ENCODE peak calls at places on chromosomes 1 and 21, in eight cellular contexts. One of them, this sample, is unnamed.

GRCh38 chr1:163069142-163069541 is at the start of gene RGS4:
- DNase-seq in cardiac muscle cell: peak; percentile 85
- DNase-seq in stromal cell of bone marrow: peak; percentile 95
- DNase-seq in ureter: peak; percentile 62
- DNase-seq in stimulated activated effector memory CD8-positive, alpha-beta T cell treated with anti-CD3 and anti-CD28 coated beads, Interleukin-12 subunit alpha, Interleukin-12 subunit beta, amount 100 ng/mL, for 72 hours: no peak
- DNase-seq in NCI-H2081: peak; percentile 95
- DNase-seq in globus pallidus: no peak
- DNase-seq in type B pancreatic cell: peak; percentile 73
- DNase-seq in this sample: peak; percentile 61

GRCh38 chr21:42124081-42124480 is 53.0 kb downstream of the UMODL1 start:
- DNase-seq in cardiac muscle cell: no peak
- DNase-seq in stromal cell of bone marrow: no peak
- DNase-seq in ureter: no peak
- DNase-seq in stimulated activated effector memory CD8-positive, alpha-beta T cell treated with anti-CD3 and anti-CD28 coated beads, Interleukin-12 subunit alpha, Interleukin-12 subunit beta, amount 100 ng/mL, for 72 hours: no peak
- DNase-seq in NCI-H2081: no peak
- DNase-seq in globus pallidus: no peak
- DNase-seq in type B pancreatic cell: no peak
- DNase-seq in this sample: no peak

GRCh38 chr21:33403786-33404571 is 766 bp downstream of the IFNGR2 start:
- DNase-seq in cardiac muscle cell: peak; percentile 69
- DNase-seq in stromal cell of bone marrow: no peak
- DNase-seq in ureter: peak; percentile 69
- DNase-seq in stimulated activated effector memory CD8-positive, alpha-beta T cell treated with anti-CD3 and anti-CD28 coated beads, Interleukin-12 subunit alpha, Interleukin-12 subunit beta, amount 100 ng/mL, for 72 hours: no peak
- DNase-seq in NCI-H2081: peak; percentile 31
- DNase-seq in globus pallidus: no peak
- DNase-seq in type B pancreatic cell: peak; percentile 79
- DNase-seq in this sample: peak; percentile 78

GRCh38 chr21:46145840-46146691 is 9.3 kb downstream of the FTCD start:
- DNase-seq in cardiac muscle cell: no peak
- DNase-seq in stromal cell of bone marrow: no peak
- DNase-seq in ureter: no peak
- DNase-seq in stimulated activated effector memory CD8-positive, alpha-beta T cell treated with anti-CD3 and anti-CD28 coated beads, Interleukin-12 subunit alpha, Interleukin-12 subunit beta, amount 100 ng/mL, for 72 hours: no peak
- DNase-seq in NCI-H2081: no peak
- DNase-seq in globus pallidus: no peak
- DNase-seq in type B pancreatic cell: no peak
- DNase-seq in this sample: no peak

GRCh38 chr1:8858112-8858668 is 20.3 kb downstream of the ENO1 start:
- DNase-seq in cardiac muscle cell: peak; percentile 60
- DNase-seq in stromal cell of bone marrow: peak; percentile 75
- DNase-seq in ureter: no peak
- DNase-seq in stimulated activated effector memory CD8-positive, alpha-beta T cell treated with anti-CD3 and anti-CD28 coated beads, Interleukin-12 subunit alpha, Interleukin-12 subunit beta, amount 100 ng/mL, for 72 hours: no peak
- DNase-seq in NCI-H2081: no peak
- DNase-seq in globus pallidus: no peak
- DNase-seq in type B pancreatic cell: no peak
- DNase-seq in this sample: no peak

GRCh38 chr1:41917835-41918449 is 780 bp downstream of the HIVEP3 start:
- DNase-seq in cardiac muscle cell: peak; percentile 72
- DNase-seq in stromal cell of bone marrow: no peak
- DNase-seq in ureter: no peak
- DNase-seq in stimulated activated effector memory CD8-positive, alpha-beta T cell treated with anti-CD3 and anti-CD28 coated beads, Interleukin-12 subunit alpha, Interleukin-12 subunit beta, amount 100 ng/mL, for 72 hours: peak; percentile 73
- DNase-seq in NCI-H2081: peak; percentile 72
- DNase-seq in globus pallidus: peak; percentile 31
- DNase-seq in type B pancreatic cell: no peak
- DNase-seq in this sample: no peak

GRCh38 chr1:180540697-180541594 is 17.8 kb upstream of the OVAAL start:
- DNase-seq in cardiac muscle cell: no peak
- DNase-seq in stromal cell of bone marrow: no peak
- DNase-seq in ureter: no peak
- DNase-seq in stimulated activated effector memory CD8-positive, alpha-beta T cell treated with anti-CD3 and anti-CD28 coated beads, Interleukin-12 subunit alpha, Interleukin-12 subunit beta, amount 100 ng/mL, for 72 hours: no peak
- DNase-seq in NCI-H2081: no peak
- DNase-seq in globus pallidus: no peak
- DNase-seq in type B pancreatic cell: no peak
- DNase-seq in this sample: peak; percentile 67

GRCh38 chr21:10273196-10273595 is 248.2 kb upstream of the TPTE start:
- DNase-seq in cardiac muscle cell: no peak
- DNase-seq in stromal cell of bone marrow: no peak
- DNase-seq in ureter: no peak
- DNase-seq in stimulated activated effector memory CD8-positive, alpha-beta T cell treated with anti-CD3 and anti-CD28 coated beads, Interleukin-12 subunit alpha, Interleukin-12 subunit beta, amount 100 ng/mL, for 72 hours: no peak
- DNase-seq in NCI-H2081: no peak
- DNase-seq in globus pallidus: peak; percentile 0
- DNase-seq in type B pancreatic cell: no peak
- DNase-seq in this sample: no peak

GRCh38 chr1:38153426-38154088 is 107.0 kb upstream of the POU3F1 start:
- DNase-seq in cardiac muscle cell: no peak
- DNase-seq in stromal cell of bone marrow: no peak
- DNase-seq in ureter: no peak
- DNase-seq in stimulated activated effector memory CD8-positive, alpha-beta T cell treated with anti-CD3 and anti-CD28 coated beads, Interleukin-12 subunit alpha, Interleukin-12 subunit beta, amount 100 ng/mL, for 72 hours: no peak
- DNase-seq in NCI-H2081: no peak
- DNase-seq in globus pallidus: no peak
- DNase-seq in type B pancreatic cell: no peak
- DNase-seq in this sample: no peak

GRCh38 chr1:62188111-62188510 is 6.5 kb upstream of the L1TD1 start:
- DNase-seq in cardiac muscle cell: no peak
- DNase-seq in stromal cell of bone marrow: no peak
- DNase-seq in ureter: no peak
- DNase-seq in stimulated activated effector memory CD8-positive, alpha-beta T cell treated with anti-CD3 and anti-CD28 coated beads, Interleukin-12 subunit alpha, Interleukin-12 subunit beta, amount 100 ng/mL, for 72 hours: no peak
- DNase-seq in NCI-H2081: no peak
- DNase-seq in globus pallidus: no peak
- DNase-seq in type B pancreatic cell: no peak
- DNase-seq in this sample: peak; percentile 26

GRCh38 chr1:5916572-5917280 is 75.5 kb downstream of the NPHP4 start:
- DNase-seq in cardiac muscle cell: no peak
- DNase-seq in stromal cell of bone marrow: no peak
- DNase-seq in ureter: peak; percentile 23
- DNase-seq in stimulated activated effector memory CD8-positive, alpha-beta T cell treated with anti-CD3 and anti-CD28 coated beads, Interleukin-12 subunit alpha, Interleukin-12 subunit beta, amount 100 ng/mL, for 72 hours: peak; percentile 15
- DNase-seq in NCI-H2081: no peak
- DNase-seq in globus pallidus: no peak
- DNase-seq in type B pancreatic cell: peak; percentile 54
- DNase-seq in this sample: no peak

GRCh38 chr1:204380293-204380831 is 20.6 kb upstream of the PLEKHA6 start:
- DNase-seq in cardiac muscle cell: no peak
- DNase-seq in stromal cell of bone marrow: no peak
- DNase-seq in ureter: no peak
- DNase-seq in stimulated activated effector memory CD8-positive, alpha-beta T cell treated with anti-CD3 and anti-CD28 coated beads, Interleukin-12 subunit alpha, Interleukin-12 subunit beta, amount 100 ng/mL, for 72 hours: no peak
- DNase-seq in NCI-H2081: no peak
- DNase-seq in globus pallidus: no peak
- DNase-seq in type B pancreatic cell: no peak
- DNase-seq in this sample: no peak

GRCh38 chr1:64623750-64624445 is 121.0 kb upstream of the RAVER2 start:
- DNase-seq in cardiac muscle cell: no peak
- DNase-seq in stromal cell of bone marrow: no peak
- DNase-seq in ureter: no peak
- DNase-seq in stimulated activated effector memory CD8-positive, alpha-beta T cell treated with anti-CD3 and anti-CD28 coated beads, Interleukin-12 subunit alpha, Interleukin-12 subunit beta, amount 100 ng/mL, for 72 hours: no peak
- DNase-seq in NCI-H2081: peak; percentile 34
- DNase-seq in globus pallidus: no peak
- DNase-seq in type B pancreatic cell: no peak
- DNase-seq in this sample: no peak

GRCh38 chr1:30476911-30477459 is 246.4 kb downstream of the MATN1 start:
- DNase-seq in cardiac muscle cell: no peak
- DNase-seq in stromal cell of bone marrow: no peak
- DNase-seq in ureter: no peak
- DNase-seq in stimulated activated effector memory CD8-positive, alpha-beta T cell treated with anti-CD3 and anti-CD28 coated beads, Interleukin-12 subunit alpha, Interleukin-12 subunit beta, amount 100 ng/mL, for 72 hours: no peak
- DNase-seq in NCI-H2081: no peak
- DNase-seq in globus pallidus: no peak
- DNase-seq in type B pancreatic cell: peak; percentile 47
- DNase-seq in this sample: no peak

GRCh38 chr1:47599777-47600176 is 161.9 kb downstream of the FOXD2 start:
- DNase-seq in cardiac muscle cell: no peak
- DNase-seq in stromal cell of bone marrow: no peak
- DNase-seq in ureter: no peak
- DNase-seq in stimulated activated effector memory CD8-positive, alpha-beta T cell treated with anti-CD3 and anti-CD28 coated beads, Interleukin-12 subunit alpha, Interleukin-12 subunit beta, amount 100 ng/mL, for 72 hours: no peak
- DNase-seq in NCI-H2081: no peak
- DNase-seq in globus pallidus: no peak
- DNase-seq in type B pancreatic cell: no peak
- DNase-seq in this sample: no peak

GRCh38 chr1:110687244-110687643 is 12.5 kb upstream of the KCNA3 start:
- DNase-seq in cardiac muscle cell: no peak
- DNase-seq in stromal cell of bone marrow: no peak
- DNase-seq in ureter: no peak
- DNase-seq in stimulated activated effector memory CD8-positive, alpha-beta T cell treated with anti-CD3 and anti-CD28 coated beads, Interleukin-12 subunit alpha, Interleukin-12 subunit beta, amount 100 ng/mL, for 72 hours: no peak
- DNase-seq in NCI-H2081: no peak
- DNase-seq in globus pallidus: no peak
- DNase-seq in type B pancreatic cell: no peak
- DNase-seq in this sample: no peak

This sample was measured in right atrium auricular region.